ENCODE peak calls at places on chromosomes 3 and 15, in nine cellular contexts. One of them, this sample, is unnamed.

GRCh38 chr3:13801361-13802214 is 78.3 kb downstream of the WNT7A start:
- DNase-seq in endothelial cell: no peak
- DNase-seq in pancreas: no peak
- DNase-seq in NCI-H460: no peak
- DNase-seq in fibroblast of the aortic adventitia: no peak
- DNase-seq in progenitor cell of endocrine pancreas: no peak
- DNase-seq in esophagus squamous epithelium: no peak
- DNase-seq in activated effector memory CD4-positive, alpha-beta T cell treated with anti-CD3 and anti-CD28 coated beads, Interleukin-2, amount 50 U/mL, for 16 hours: no peak
- DNase-seq in C1 segment of cervical spinal cord: no peak
- DNase-seq in this sample: no peak

GRCh38 chr3:97815149-97815917 is 6.5 kb upstream of the CRYBG3 start:
- DNase-seq in endothelial cell: no peak
- DNase-seq in pancreas: no peak
- DNase-seq in NCI-H460: no peak
- DNase-seq in fibroblast of the aortic adventitia: no peak
- DNase-seq in progenitor cell of endocrine pancreas: no peak
- DNase-seq in esophagus squamous epithelium: no peak
- DNase-seq in activated effector memory CD4-positive, alpha-beta T cell treated with anti-CD3 and anti-CD28 coated beads, Interleukin-2, amount 50 U/mL, for 16 hours: peak
- DNase-seq in C1 segment of cervical spinal cord: no peak
- DNase-seq in this sample: no peak

GRCh38 chr3:150252462-150252861 is 155.6 kb upstream of the TSC22D2 start:
- DNase-seq in endothelial cell: no peak
- DNase-seq in pancreas: no peak
- DNase-seq in NCI-H460: no peak
- DNase-seq in fibroblast of the aortic adventitia: peak
- DNase-seq in progenitor cell of endocrine pancreas: no peak
- DNase-seq in esophagus squamous epithelium: no peak
- DNase-seq in activated effector memory CD4-positive, alpha-beta T cell treated with anti-CD3 and anti-CD28 coated beads, Interleukin-2, amount 50 U/mL, for 16 hours: no peak
- DNase-seq in C1 segment of cervical spinal cord: no peak
- DNase-seq in this sample: no peak

GRCh38 chr3:68972358-68972979 is 40.1 kb upstream of the TAFA4 start:
- DNase-seq in endothelial cell: peak
- DNase-seq in pancreas: peak
- DNase-seq in NCI-H460: peak
- DNase-seq in fibroblast of the aortic adventitia: peak
- DNase-seq in progenitor cell of endocrine pancreas: peak
- DNase-seq in esophagus squamous epithelium: no peak
- DNase-seq in activated effector memory CD4-positive, alpha-beta T cell treated with anti-CD3 and anti-CD28 coated beads, Interleukin-2, amount 50 U/mL, for 16 hours: peak
- DNase-seq in C1 segment of cervical spinal cord: no peak
- DNase-seq in this sample: peak

GRCh38 chr15:67641453-67641852 is 99.0 kb downstream of the MAP2K5 start:
- DNase-seq in endothelial cell: no peak
- DNase-seq in pancreas: no peak
- DNase-seq in NCI-H460: no peak
- DNase-seq in fibroblast of the aortic adventitia: no peak
- DNase-seq in progenitor cell of endocrine pancreas: no peak
- DNase-seq in esophagus squamous epithelium: no peak
- DNase-seq in activated effector memory CD4-positive, alpha-beta T cell treated with anti-CD3 and anti-CD28 coated beads, Interleukin-2, amount 50 U/mL, for 16 hours: no peak
- DNase-seq in C1 segment of cervical spinal cord: no peak
- DNase-seq in this sample: no peak

GRCh38 chr3:192129586-192129985 is 597.8 kb downstream of the FGF12 start:
- DNase-seq in endothelial cell: no peak
- DNase-seq in pancreas: no peak
- DNase-seq in NCI-H460: no peak
- DNase-seq in fibroblast of the aortic adventitia: no peak
- DNase-seq in progenitor cell of endocrine pancreas: no peak
- DNase-seq in esophagus squamous epithelium: no peak
- DNase-seq in activated effector memory CD4-positive, alpha-beta T cell treated with anti-CD3 and anti-CD28 coated beads, Interleukin-2, amount 50 U/mL, for 16 hours: no peak
- DNase-seq in C1 segment of cervical spinal cord: no peak
- DNase-seq in this sample: no peak

GRCh38 chr3:128313936-128314335 is 152.8 kb downstream of the DNAJB8 start:
- DNase-seq in endothelial cell: no peak
- DNase-seq in pancreas: no peak
- DNase-seq in NCI-H460: no peak
- DNase-seq in fibroblast of the aortic adventitia: no peak
- DNase-seq in progenitor cell of endocrine pancreas: no peak
- DNase-seq in esophagus squamous epithelium: no peak
- DNase-seq in activated effector memory CD4-positive, alpha-beta T cell treated with anti-CD3 and anti-CD28 coated beads, Interleukin-2, amount 50 U/mL, for 16 hours: no peak
- DNase-seq in C1 segment of cervical spinal cord: no peak
- DNase-seq in this sample: no peak

GRCh38 chr3:9211155-9211950 is 38.1 kb downstream of the SRGAP3 start:
- DNase-seq in endothelial cell: no peak
- DNase-seq in pancreas: no peak
- DNase-seq in NCI-H460: no peak
- DNase-seq in fibroblast of the aortic adventitia: peak
- DNase-seq in progenitor cell of endocrine pancreas: no peak
- DNase-seq in esophagus squamous epithelium: no peak
- DNase-seq in activated effector memory CD4-positive, alpha-beta T cell treated with anti-CD3 and anti-CD28 coated beads, Interleukin-2, amount 50 U/mL, for 16 hours: no peak
- DNase-seq in C1 segment of cervical spinal cord: no peak
- DNase-seq in this sample: no peak

GRCh38 chr3:48155122-48155521 is 33.1 kb downstream of the CDC25A start:
- DNase-seq in endothelial cell: no peak
- DNase-seq in pancreas: no peak
- DNase-seq in NCI-H460: no peak
- DNase-seq in fibroblast of the aortic adventitia: peak
- DNase-seq in progenitor cell of endocrine pancreas: no peak
- DNase-seq in esophagus squamous epithelium: no peak
- DNase-seq in activated effector memory CD4-positive, alpha-beta T cell treated with anti-CD3 and anti-CD28 coated beads, Interleukin-2, amount 50 U/mL, for 16 hours: no peak
- DNase-seq in C1 segment of cervical spinal cord: no peak
- DNase-seq in this sample: no peak

GRCh38 chr15:39404767-39405173 is 176.1 kb upstream of the THBS1 start:
- DNase-seq in endothelial cell: no peak
- DNase-seq in pancreas: no peak
- DNase-seq in NCI-H460: peak
- DNase-seq in fibroblast of the aortic adventitia: peak
- DNase-seq in progenitor cell of endocrine pancreas: no peak
- DNase-seq in esophagus squamous epithelium: no peak
- DNase-seq in activated effector memory CD4-positive, alpha-beta T cell treated with anti-CD3 and anti-CD28 coated beads, Interleukin-2, amount 50 U/mL, for 16 hours: no peak
- DNase-seq in C1 segment of cervical spinal cord: no peak
- DNase-seq in this sample: peak

GRCh38 chr3:127629462-127630403 is 748 bp downstream of the PODXL2 start:
- DNase-seq in endothelial cell: no peak
- DNase-seq in pancreas: no peak
- DNase-seq in NCI-H460: no peak
- DNase-seq in fibroblast of the aortic adventitia: no peak
- DNase-seq in progenitor cell of endocrine pancreas: no peak
- DNase-seq in esophagus squamous epithelium: no peak
- DNase-seq in activated effector memory CD4-positive, alpha-beta T cell treated with anti-CD3 and anti-CD28 coated beads, Interleukin-2, amount 50 U/mL, for 16 hours: peak
- DNase-seq in C1 segment of cervical spinal cord: no peak
- DNase-seq in this sample: no peak

GRCh38 chr15:100781061-100781960 is 98.3 kb upstream of the ALDH1A3 start:
- DNase-seq in endothelial cell: no peak
- DNase-seq in pancreas: peak
- DNase-seq in NCI-H460: no peak
- DNase-seq in fibroblast of the aortic adventitia: no peak
- DNase-seq in progenitor cell of endocrine pancreas: peak
- DNase-seq in esophagus squamous epithelium: no peak
- DNase-seq in activated effector memory CD4-positive, alpha-beta T cell treated with anti-CD3 and anti-CD28 coated beads, Interleukin-2, amount 50 U/mL, for 16 hours: peak
- DNase-seq in C1 segment of cervical spinal cord: no peak
- DNase-seq in this sample: no peak

GRCh38 chr15:62153228-62153627 is 11.9 kb downstream of the C2CD4B start:
- DNase-seq in endothelial cell: no peak
- DNase-seq in pancreas: no peak
- DNase-seq in NCI-H460: no peak
- DNase-seq in fibroblast of the aortic adventitia: no peak
- DNase-seq in progenitor cell of endocrine pancreas: no peak
- DNase-seq in esophagus squamous epithelium: no peak
- DNase-seq in activated effector memory CD4-positive, alpha-beta T cell treated with anti-CD3 and anti-CD28 coated beads, Interleukin-2, amount 50 U/mL, for 16 hours: peak
- DNase-seq in C1 segment of cervical spinal cord: no peak
- DNase-seq in this sample: no peak

GRCh38 chr3:21390136-21390535 is 360.9 kb downstream of the ZNF385D start:
- DNase-seq in endothelial cell: no peak
- DNase-seq in pancreas: no peak
- DNase-seq in NCI-H460: no peak
- DNase-seq in fibroblast of the aortic adventitia: peak
- DNase-seq in progenitor cell of endocrine pancreas: no peak
- DNase-seq in esophagus squamous epithelium: no peak
- DNase-seq in activated effector memory CD4-positive, alpha-beta T cell treated with anti-CD3 and anti-CD28 coated beads, Interleukin-2, amount 50 U/mL, for 16 hours: no peak
- DNase-seq in C1 segment of cervical spinal cord: no peak
- DNase-seq in this sample: no peak

GRCh38 chr3:166734734-166735133 is 645.4 kb downstream of the ZBBX start:
- DNase-seq in endothelial cell: no peak
- DNase-seq in pancreas: no peak
- DNase-seq in NCI-H460: no peak
- DNase-seq in fibroblast of the aortic adventitia: no peak
- DNase-seq in progenitor cell of endocrine pancreas: no peak
- DNase-seq in esophagus squamous epithelium: no peak
- DNase-seq in activated effector memory CD4-positive, alpha-beta T cell treated with anti-CD3 and anti-CD28 coated beads, Interleukin-2, amount 50 U/mL, for 16 hours: no peak
- DNase-seq in C1 segment of cervical spinal cord: no peak
- DNase-seq in this sample: no peak

GRCh38 chr3:177818712-177819111 is 621.4 kb upstream of the TBL1XR1 start:
- DNase-seq in endothelial cell: no peak
- DNase-seq in pancreas: no peak
- DNase-seq in NCI-H460: no peak
- DNase-seq in fibroblast of the aortic adventitia: no peak
- DNase-seq in progenitor cell of endocrine pancreas: no peak
- DNase-seq in esophagus squamous epithelium: no peak
- DNase-seq in activated effector memory CD4-positive, alpha-beta T cell treated with anti-CD3 and anti-CD28 coated beads, Interleukin-2, amount 50 U/mL, for 16 hours: no peak
- DNase-seq in C1 segment of cervical spinal cord: no peak
- DNase-seq in this sample: no peak

GRCh38 chr3:59535791-59536221 is 486.0 kb upstream of the CFAP20DC start:
- DNase-seq in endothelial cell: no peak
- DNase-seq in pancreas: no peak
- DNase-seq in NCI-H460: no peak
- DNase-seq in fibroblast of the aortic adventitia: peak
- DNase-seq in progenitor cell of endocrine pancreas: no peak
- DNase-seq in esophagus squamous epithelium: no peak
- DNase-seq in activated effector memory CD4-positive, alpha-beta T cell treated with anti-CD3 and anti-CD28 coated beads, Interleukin-2, amount 50 U/mL, for 16 hours: no peak
- DNase-seq in C1 segment of cervical spinal cord: no peak
- DNase-seq in this sample: peak

GRCh38 chr15:49706805-49707204 is 86.0 kb downstream of the DTWD1 start:
- DNase-seq in endothelial cell: no peak
- DNase-seq in pancreas: no peak
- DNase-seq in NCI-H460: no peak
- DNase-seq in fibroblast of the aortic adventitia: no peak
- DNase-seq in progenitor cell of endocrine pancreas: no peak
- DNase-seq in esophagus squamous epithelium: no peak
- DNase-seq in activated effector memory CD4-positive, alpha-beta T cell treated with anti-CD3 and anti-CD28 coated beads, Interleukin-2, amount 50 U/mL, for 16 hours: no peak
- DNase-seq in C1 segment of cervical spinal cord: no peak
- DNase-seq in this sample: no peak

GRCh38 chr3:175398676-175399075 is 539.5 kb downstream of the NAALADL2 start:
- DNase-seq in endothelial cell: no peak
- DNase-seq in pancreas: no peak
- DNase-seq in NCI-H460: no peak
- DNase-seq in fibroblast of the aortic adventitia: no peak
- DNase-seq in progenitor cell of endocrine pancreas: no peak
- DNase-seq in esophagus squamous epithelium: no peak
- DNase-seq in activated effector memory CD4-positive, alpha-beta T cell treated with anti-CD3 and anti-CD28 coated beads, Interleukin-2, amount 50 U/mL, for 16 hours: no peak
- DNase-seq in C1 segment of cervical spinal cord: no peak
- DNase-seq in this sample: no peak